ENCODE peak calls at places on chromosome 11, in four cellular contexts. One of them, this sample, is unnamed.

GRCh38 chr11:128269466-128269865 is 317.9 kb downstream of the ETS1 start:
- DNase-seq in K562: no peak
- DNase-seq in sigmoid colon: no peak
- DNase-seq in tibial nerve: no peak
- DNase-seq in this sample: no peak

GRCh38 chr11:10594407-10594806 is 25.9 kb upstream of the LYVE1 start:
- DNase-seq in tibial nerve: no peak
- DNase-seq in K562: no peak
- DNase-seq in sigmoid colon: no peak
- DNase-seq in this sample: no peak

GRCh38 chr11:57339305-57339704 is 1.2 kb downstream of the P2RX3 start:
- DNase-seq in tibial nerve: no peak
- DNase-seq in K562: no peak
- DNase-seq in sigmoid colon: no peak
- DNase-seq in this sample: no peak

GRCh38 chr11:29343465-29344333 is 673.1 kb downstream of the KCNA4 start:
- DNase-seq in K562: peak; percentile 58
- DNase-seq in sigmoid colon: no peak
- DNase-seq in tibial nerve: peak; percentile 15
- DNase-seq in this sample: no peak

GRCh38 chr11:131064373-131064991 is 148.2 kb upstream of the SNX19 start:
- DNase-seq in tibial nerve: no peak
- DNase-seq in K562: peak; percentile 64
- DNase-seq in sigmoid colon: no peak
- DNase-seq in this sample: no peak

GRCh38 chr11:68338041-68338800 is 25.8 kb downstream of the LRP5 start:
- DNase-seq in K562: no peak
- DNase-seq in tibial nerve: no peak
- DNase-seq in sigmoid colon: no peak
- DNase-seq in this sample: no peak

GRCh38 chr11:65275906-65276305 is 14.1 kb downstream of the POLA2 start:
- DNase-seq in tibial nerve: no peak
- DNase-seq in sigmoid colon: peak; percentile 30
- DNase-seq in K562: no peak
- DNase-seq in this sample: no peak

GRCh38 chr11:75288846-75289760 is 48.5 kb downstream of the TPBGL start:
- DNase-seq in tibial nerve: no peak
- DNase-seq in K562: no peak
- DNase-seq in sigmoid colon: no peak
- DNase-seq in this sample: no peak

GRCh38 chr11:127670372-127670771 is 669.8 kb upstream of the KIRREL3 start:
- DNase-seq in sigmoid colon: no peak
- DNase-seq in tibial nerve: no peak
- DNase-seq in K562: no peak
- DNase-seq in this sample: no peak

GRCh38 chr11:120973501-120973900 is 50.4 kb upstream of the TBCEL start:
- DNase-seq in K562: no peak
- DNase-seq in tibial nerve: no peak
- DNase-seq in sigmoid colon: no peak
- DNase-seq in this sample: no peak

GRCh38 chr11:116427903-116428637 is 344.7 kb downstream of the BUD13 start:
- DNase-seq in K562: no peak
- DNase-seq in tibial nerve: peak; percentile 39
- DNase-seq in sigmoid colon: no peak
- DNase-seq in this sample: no peak

GRCh38 chr11:111019449-111019848 is 226.1 kb upstream of the POU2AF2 start:
- DNase-seq in tibial nerve: no peak
- DNase-seq in K562: no peak
- DNase-seq in sigmoid colon: no peak
- DNase-seq in this sample: no peak

GRCh38 chr11:60165538-60165937 is 17.3 kb downstream of the MS4A6A start:
- DNase-seq in tibial nerve: no peak
- DNase-seq in K562: no peak
- DNase-seq in sigmoid colon: no peak
- DNase-seq in this sample: no peak

GRCh38 chr11:120486138-120486537 is 25.4 kb upstream of the GRIK4 start:
- DNase-seq in tibial nerve: no peak
- DNase-seq in K562: no peak
- DNase-seq in sigmoid colon: no peak
- DNase-seq in this sample: no peak

GRCh38 chr11:96319901-96320656 is 22.9 kb downstream of the MAML2 start:
- DNase-seq in sigmoid colon: no peak
- DNase-seq in K562: no peak
- DNase-seq in tibial nerve: no peak
- DNase-seq in this sample: no peak

GRCh38 chr11:72856551-72857342 is 42.5 kb downstream of the ATG16L2 start:
- DNase-seq in K562: no peak
- DNase-seq in tibial nerve: no peak
- DNase-seq in sigmoid colon: no peak
- DNase-seq in this sample: no peak

DNA sequence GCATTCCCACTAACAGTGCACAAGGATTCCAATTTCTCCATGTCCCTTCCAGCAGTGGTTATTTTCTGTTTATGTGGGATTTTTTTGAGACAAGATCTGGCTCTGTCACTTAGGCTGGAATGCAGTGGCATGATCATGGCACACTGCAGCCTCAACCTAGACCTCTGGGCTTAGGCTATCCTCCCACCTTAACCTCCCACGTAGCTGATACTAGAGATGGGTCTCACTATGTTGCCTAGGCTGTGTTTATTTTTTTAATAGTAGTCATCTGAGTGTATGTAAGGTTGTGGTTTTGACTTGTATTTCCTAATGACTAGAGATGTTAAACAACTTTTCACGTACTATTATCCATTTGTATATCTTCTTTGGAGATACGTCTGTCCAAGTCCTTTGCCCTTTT is 74.6 kb downstream of the KCNQ1OT1 start:
- DNase-seq in sigmoid colon: no peak
- DNase-seq in tibial nerve: no peak
- DNase-seq in K562: no peak
- DNase-seq in this sample: no peak
- H3K9me3 ChIP-seq in sigmoid colon: no peaks in the 10 kb centered on the region
- H3K9me3 ChIP-seq in tibial nerve: no peaks in the 10 kb centered on the region
- H3K9me3 ChIP-seq in K562: peaks cover 4% of the 10 kb centered on the region
- H3K9me3 ChIP-seq in this sample: peaks cover 8% of the 10 kb centered on the region

GRCh38 chr11:47004595-47005033 is 68.1 kb downstream of the CSTPP1 start:
- DNase-seq in K562: peak; percentile 27
- DNase-seq in tibial nerve: peak; percentile 65
- DNase-seq in sigmoid colon: peak; percentile 97
- DNase-seq in this sample: peak; percentile 83
- TF ChIP-seq EP300 in K562: peak; percentile 84
- TF ChIP-seq EP300 in tibial nerve: no peak
- TF ChIP-seq EP300 in sigmoid colon: peak; percentile 92
- TF ChIP-seq EP300 in this sample: no peak

DNA sequence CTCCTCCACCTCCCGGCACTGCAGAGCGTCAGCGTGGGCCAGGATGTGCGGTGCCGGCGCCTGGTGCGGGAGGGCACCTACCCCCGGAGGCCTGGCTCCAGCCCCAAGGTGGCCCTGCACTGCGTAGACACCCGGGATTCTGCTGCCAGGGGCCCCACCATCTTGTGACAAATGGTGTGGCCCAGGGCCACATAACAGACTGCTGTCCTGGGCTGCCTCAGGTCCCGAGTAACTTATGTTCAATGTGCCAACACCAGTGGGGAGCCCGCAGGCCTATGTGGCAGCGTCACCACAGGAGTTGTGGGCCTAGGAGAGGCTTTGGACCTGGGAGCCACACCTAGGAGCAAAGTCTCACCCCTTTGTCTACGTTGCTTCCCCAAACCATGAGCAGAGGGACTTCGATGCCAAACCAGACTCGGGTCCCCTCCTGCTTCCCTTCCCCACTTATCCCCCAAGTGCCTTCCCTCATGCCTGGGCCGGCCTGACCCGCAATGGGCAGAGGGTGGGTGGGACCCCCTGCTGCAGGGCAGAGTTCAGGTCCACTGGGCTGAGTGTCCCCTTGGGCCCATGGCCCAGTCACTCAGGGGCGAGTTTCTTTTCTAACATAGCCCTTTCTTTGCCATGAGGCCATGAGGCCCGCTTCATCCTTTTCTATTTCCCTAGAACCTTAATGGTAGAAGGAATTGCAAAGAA is 13.5 kb downstream of the TSKU start:
- DNase-seq in sigmoid colon: peak; percentile 49
- DNase-seq in tibial nerve: no peak
- DNase-seq in K562: no peak
- DNase-seq in this sample: no peak
- H3K9me3 ChIP-seq in sigmoid colon: no peaks in the 10 kb centered on the region
- H3K9me3 ChIP-seq in tibial nerve: no peaks in the 10 kb centered on the region
- H3K9me3 ChIP-seq in K562: peaks cover 3% of the 10 kb centered on the region
- H3K9me3 ChIP-seq in this sample: no peaks in the 10 kb centered on the region

DNA sequence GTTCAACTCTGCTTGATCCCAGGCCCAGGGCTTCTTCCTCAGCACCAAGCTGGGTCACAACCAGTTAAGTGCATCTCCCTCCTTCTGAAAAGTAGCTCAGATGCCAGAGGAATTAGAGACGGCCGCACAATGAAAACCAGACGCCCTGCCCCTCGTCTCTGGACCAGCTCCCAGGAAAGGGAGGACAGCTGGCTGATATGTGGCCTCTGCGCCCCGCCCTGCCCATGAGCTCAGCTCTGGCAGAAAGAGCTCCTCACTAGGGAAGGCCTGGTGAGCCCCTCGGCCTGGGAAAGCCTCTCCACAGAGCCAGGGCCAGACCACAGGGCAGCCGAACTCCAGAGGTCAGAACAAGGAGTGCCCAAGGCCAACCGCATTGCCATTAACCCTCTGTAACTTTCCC is 18.1 kb upstream of the SCGB1A1 start:
- DNase-seq in sigmoid colon: peak; percentile 96
- DNase-seq in tibial nerve: peak; percentile 85
- DNase-seq in K562: no peak
- DNase-seq in this sample: peak; percentile 95
- TF ChIP-seq EP300 in sigmoid colon: no peak
- TF ChIP-seq EP300 in tibial nerve: no peak
- TF ChIP-seq EP300 in K562: no peak
- TF ChIP-seq EP300 in this sample: no peak